ENCODE peak calls at places on chromosomes 2 and 18, in eight cellular contexts. P is thoracic aorta, I is DND-41, G is AG04450, A is fibroblast of lung, D is HCT116, N is prostate gland, K is neural crest cell. Z is an unnamed sample.

GRCh38 chr2:161017780-161018440 is 142.3 kb upstream of the TANK start:
- DNase-seq in P (no peak), I (no peak), G (no peak), A (no peak), D (no peak), N (no peak), K (no peak), Z (no peak)

GRCh38 chr2:157857881-157858280 is 18.2 kb downstream of the ACVR1 start:
- DNase-seq in P (no peak), I (no peak), G (no peak), A (no peak), D (no peak), N (no peak), K (no peak), Z (no peak)

GRCh38 chr2:29120846-29121245 is 5.6 kb downstream of the CLIP4 start:
- DNase-seq in P (no peak), I (no peak), G (no peak), A (no peak), D (no peak), N (no peak), K (no peak), Z (no peak)

GRCh38 chr2:174605687-174606086 is 8.1 kb upstream of the WIPF1 start:
- DNase-seq in P (no peak), I (no peak), G (no peak), A (peak; percentile 59), D (peak; percentile 6), N (no peak), K (no peak), Z (no peak)

GRCh38 chr18:73564073-73564472 is 583.6 kb downstream of the FBXO15 start:
- DNase-seq in P (no peak), I (no peak), G (peak; percentile 38), A (peak; percentile 82), D (no peak), N (no peak), K (no peak), Z (no peak)

GRCh38 chr2:222024934-222025890 is 273.6 kb downstream of the PAX3 start:
- DNase-seq in P (no peak), I (no peak), G (no peak), A (peak; percentile 53), D (peak; percentile 39), N (no peak), K (peak; percentile 9), Z (no peak)

GRCh38 chr2:188369365-188369764 is 77.7 kb downstream of the GULP1 start:
- DNase-seq in P (no peak), I (no peak), G (no peak), A (peak; percentile 50), D (peak; percentile 35), N (peak; percentile 35), K (peak; percentile 6), Z (no peak)

GRCh38 chr2:164138750-164139149 is 402.9 kb upstream of the FIGN start:
- DNase-seq in P (no peak), I (no peak), G (no peak), A (no peak), D (no peak), N (no peak), K (no peak), Z (no peak)

GRCh38 chr2:33441235-33441810 is 35.1 kb upstream of the RASGRP3 start:
- DNase-seq in P (no peak), I (peak; percentile 48), G (no peak), A (peak; percentile 56), D (peak; percentile 34), N (no peak), K (peak; percentile 30), Z (peak; percentile 42)

GRCh38 chr2:66840321-66841014 is 405.5 kb downstream of the MEIS1 start:
- DNase-seq in P (no peak), I (no peak), G (peak; percentile 47), A (no peak), D (no peak), N (no peak), K (no peak), Z (no peak)

GRCh38 chr2:96470636-96471035 is 34.5 kb downstream of the NEURL3 start:
- DNase-seq in P (no peak), I (no peak), G (no peak), A (peak; percentile 18), D (no peak), N (no peak), K (peak; percentile 55), Z (peak; percentile 56)

GRCh38 chr2:174124171-174124570 is 124.2 kb downstream of the OLA1 start:
- DNase-seq in P (no peak), I (no peak), G (no peak), A (no peak), D (no peak), N (no peak), K (peak; percentile 12), Z (no peak)

GRCh38 chr18:63119647-63120046 is 199.9 kb downstream of the BCL2 start:
- DNase-seq in P (no peak), I (peak; percentile 38), G (no peak), A (peak; percentile 26), D (peak; percentile 31), N (peak; percentile 20), K (no peak), Z (peak; percentile 32)

GRCh38 chr2:27067385-27067784 is 4.1 kb downstream of the OST4 start:
- DNase-seq in P (no peak), I (no peak), G (no peak), A (no peak), D (no peak), N (no peak), K (no peak), Z (no peak)

GRCh38 chr2:139495851-139496250 is 715.7 kb upstream of the NXPH2 start:
- DNase-seq in P (no peak), I (no peak), G (no peak), A (no peak), D (no peak), N (no peak), K (no peak), Z (no peak)

GRCh38 chr2:99101697-99102096 is 39.8 kb upstream of the C2orf15 start:
- DNase-seq in P (no peak), I (no peak), G (peak; percentile 0), A (no peak), D (no peak), N (no peak), K (no peak), Z (no peak)

DNA sequence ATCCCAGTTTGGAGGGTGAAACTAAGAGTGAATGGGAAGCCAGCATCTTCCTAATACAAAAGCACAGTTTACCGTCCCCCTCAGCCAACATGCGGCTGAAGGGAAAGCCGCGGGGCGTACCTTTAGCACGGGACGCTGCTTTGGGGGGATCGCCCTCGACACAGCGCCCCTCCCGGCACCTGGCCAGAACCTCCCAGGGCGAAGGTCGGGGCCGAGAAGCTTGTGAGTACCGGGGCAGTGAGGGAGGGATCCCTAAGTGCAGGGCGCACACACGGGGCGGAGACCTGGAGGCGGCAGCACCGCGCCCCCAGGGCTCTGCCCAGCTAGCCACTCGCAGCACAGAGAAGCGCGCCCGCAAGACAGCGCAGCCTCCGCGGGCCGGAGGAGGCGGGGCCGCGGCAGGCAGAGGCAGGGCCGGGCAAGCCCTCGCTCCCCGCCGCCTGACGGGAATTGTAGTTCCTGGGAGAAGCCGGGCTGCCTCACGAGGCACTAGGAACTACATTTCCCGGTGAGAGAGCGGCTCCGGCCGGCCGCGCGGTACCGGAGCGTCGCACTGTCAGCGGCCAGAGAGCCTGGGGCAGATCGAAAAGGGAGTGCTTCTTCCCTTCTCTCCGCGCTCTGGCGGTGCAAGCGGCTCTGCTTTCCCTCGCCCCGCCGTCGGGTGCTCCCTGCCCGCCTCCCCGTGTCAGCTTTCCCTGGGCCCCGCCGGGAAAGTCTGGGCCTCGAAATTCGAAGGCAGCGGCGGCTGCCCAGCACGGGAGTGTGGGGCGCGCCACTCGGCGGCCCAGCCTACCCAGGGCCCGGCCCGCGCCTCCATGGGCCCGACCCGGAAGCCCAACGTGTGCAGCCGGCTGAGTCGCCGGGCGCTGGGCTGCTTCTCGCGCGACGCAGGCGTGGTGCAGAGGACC is at the start of the genes DCAF17 and METTL8:
- DNase-seq in P (peak; percentile 72), I (peak; percentile 96), G (peak; percentile 81), A (peak; percentile 95), D (peak; percentile 87), N (peak; percentile 95), K (peak; percentile 86), Z (peak; percentile 96)
- TF ChIP-seq CTCF in P (peak; percentile 10), I (peak; percentile 69), G (peak; percentile 35), A (peak; percentile 14), D (peak; percentile 42), N (no peak), K (peak; percentile 49), Z (peak; percentile 57)

DNA sequence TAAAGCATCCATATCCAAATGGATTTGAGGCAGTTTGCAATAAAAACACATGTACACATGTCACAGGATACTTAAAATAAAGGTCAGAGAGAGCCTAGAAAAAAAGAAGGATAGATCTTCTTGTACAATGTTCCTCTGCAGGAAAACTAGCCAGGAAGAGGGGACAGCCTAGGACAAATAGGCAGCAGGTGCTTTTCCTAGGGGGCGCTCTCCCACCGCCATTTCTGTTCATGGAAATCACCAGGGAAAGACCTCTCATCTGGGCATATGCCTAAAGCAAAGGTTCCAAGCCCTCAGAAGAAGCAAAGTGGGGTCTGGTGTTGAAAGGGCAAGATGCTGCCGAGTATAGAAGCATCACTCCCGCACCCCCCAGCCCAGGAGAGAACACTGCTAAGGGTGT is 799.1 kb downstream of the BCL11A start:
- DNase-seq in P (no peak), I (no peak), G (no peak), A (no peak), D (no peak), N (no peak), K (no peak), Z (peak; percentile 25)
- TF ChIP-seq CTCF in P (no peak), I (peak; percentile 24), G (no peak), A (no peak), D (peak; percentile 6), N (no peak), K (no peak), Z (no peak)

GRCh38 chr18:292271-292670 is 24.4 kb upstream of the THOC1 start:
- DNase-seq in P (no peak), I (no peak), G (no peak), A (no peak), D (no peak), N (no peak), K (no peak), Z (no peak)
- TF ChIP-seq CTCF in P (no peak), I (peak; percentile 11), G (peak; percentile 37), A (peak; percentile 18), D (peak; percentile 41), N (no peak), K (no peak), Z (no peak)

DNA sequence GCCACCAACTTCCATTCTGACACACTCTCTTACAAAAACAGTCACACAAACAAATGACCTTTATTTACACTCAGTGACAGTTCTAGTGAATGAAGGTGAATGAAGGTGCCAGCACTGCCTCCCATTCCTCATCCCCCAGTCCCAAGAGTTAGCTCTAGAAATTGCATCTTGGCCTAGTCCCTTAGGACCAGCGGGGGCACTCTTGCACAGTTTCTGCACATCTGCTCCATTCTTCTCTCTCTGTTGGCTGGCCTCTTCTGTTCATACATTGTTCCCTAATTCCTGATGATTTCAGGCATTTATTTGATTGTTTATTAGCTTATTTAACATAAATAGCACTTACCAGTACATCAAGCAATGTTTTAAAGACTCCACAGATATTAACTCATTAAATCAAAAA is 30.9 kb downstream of the GAREM1 start:
- DNase-seq in P (no peak), I (no peak), G (no peak), A (no peak), D (peak; percentile 15), N (no peak), K (no peak), Z (no peak)
- TF ChIP-seq CTCF in P (no peak), I (peak; percentile 48), G (peak; percentile 23), A (no peak), D (peak; percentile 68), N (no peak), K (peak; percentile 50), Z (no peak)

DNA sequence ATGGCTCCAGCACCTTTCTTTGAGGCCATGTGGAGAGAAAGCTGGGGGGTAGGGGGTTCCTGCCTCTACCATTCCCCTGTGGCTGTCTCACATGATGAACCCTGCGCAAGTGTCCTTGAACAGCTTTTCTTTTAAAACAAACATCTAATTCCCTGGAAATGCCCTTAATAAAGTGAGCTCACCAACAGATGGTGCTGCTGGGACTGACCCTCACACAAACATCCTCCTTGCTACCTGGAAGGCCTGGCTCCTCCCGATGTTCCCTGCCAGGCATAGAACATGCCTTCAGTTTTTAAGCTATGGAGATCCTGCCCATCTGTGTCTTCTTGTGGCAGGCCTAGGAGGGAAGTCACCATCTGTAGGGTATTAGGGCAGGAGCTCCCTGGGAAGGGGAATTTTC is 60.7 kb upstream of the GATA6 start:
- DNase-seq in P (no peak), I (no peak), G (no peak), A (no peak), D (peak; percentile 7), N (no peak), K (no peak), Z (no peak)
- TF ChIP-seq CTCF in P (no peak), I (no peak), G (no peak), A (no peak), D (peak; percentile 35), N (no peak), K (no peak), Z (no peak)

Z was measured in glutamatergic neuron.